ENCODE peak calls at places on chromosome 18, in eight cellular contexts. H, V, M, P, X, J, S and I are unnamed samples.

GRCh38 chr18:28469946-28470345 is 293.0 kb upstream of the CDH2 start:
- DNase-seq in H (no peak), V (no peak), M (no peak), P (no peak), X (no peak), J (peak), S (no peak), I (no peak)

GRCh38 chr18:46868171-46868921 is 49.0 kb downstream of the PIAS2 start:
- DNase-seq in H (no peak), V (no peak), M (no peak), P (no peak), X (no peak), J (no peak), S (no peak), I (no peak)

GRCh38 chr18:79577451-79578395 is 101.9 kb upstream of the CTDP1 start:
- DNase-seq in H (peak), V (no peak), M (peak), P (no peak), X (peak), J (no peak), S (no peak), I (no peak)

GRCh38 chr18:31057031-31057430 is 14.5 kb upstream of the DSC3 start:
- DNase-seq in H (no peak), V (no peak), M (no peak), P (no peak), X (no peak), J (no peak), S (peak), I (no peak)

GRCh38 chr18:3875376-3875775 is 425.4 kb downstream of the TGIF1 start:
- DNase-seq in H (no peak), V (no peak), M (no peak), P (no peak), X (no peak), J (no peak), S (no peak), I (no peak)

GRCh38 chr18:25658476-25658875 is 306.5 kb upstream of the ZNF521 start:
- DNase-seq in H (no peak), V (no peak), M (no peak), P (no peak), X (no peak), J (no peak), S (no peak), I (no peak)

GRCh38 chr18:24659837-24660720 is 199.6 kb downstream of the HRH4 start:
- DNase-seq in H (no peak), V (no peak), M (no peak), P (peak), X (peak), J (peak), S (peak), I (no peak)

GRCh38 chr18:47418746-47419145 is 167.3 kb upstream of the SKOR2 start:
- DNase-seq in H (no peak), V (no peak), M (no peak), P (no peak), X (no peak), J (no peak), S (no peak), I (peak)

GRCh38 chr18:57141208-57142129 is 5.4 kb upstream of the BOD1L2 start:
- DNase-seq in H (peak), V (peak), M (peak), P (no peak), X (no peak), J (no peak), S (no peak), I (no peak)

GRCh38 chr18:76348267-76349066 is 146.6 kb downstream of the ZNF516 start:
- DNase-seq in H (no peak), V (peak), M (no peak), P (no peak), X (no peak), J (no peak), S (no peak), I (no peak)
- H3K4me3 ChIP-seq in H (no peak), V (peak), M (no peak), P (no peak), X (peak), J (no peak), S (no peak), I (no peak)

GRCh38 chr18:7174359-7175107 is 56.4 kb upstream of the LRRC30 start:
- DNase-seq in H (peak), V (no peak), M (no peak), P (no peak), X (no peak), J (no peak), S (no peak), I (no peak)
- TF ChIP-seq CTCF in H (peak), V (no peak), M (no peak), P (no peak), X (peak), J (no peak), S (no peak), I (peak)

GRCh38 chr18:1094408-1094807 is 189.7 kb downstream of the ADCYAP1 start:
- DNase-seq in H (no peak), V (no peak), M (no peak), P (no peak), X (no peak), J (no peak), S (no peak), I (no peak)

GRCh38 chr18:1092228-1092627 is 187.6 kb downstream of the ADCYAP1 start:
- DNase-seq in H (no peak), V (no peak), M (peak), P (peak), X (no peak), J (no peak), S (no peak), I (no peak)

DNA sequence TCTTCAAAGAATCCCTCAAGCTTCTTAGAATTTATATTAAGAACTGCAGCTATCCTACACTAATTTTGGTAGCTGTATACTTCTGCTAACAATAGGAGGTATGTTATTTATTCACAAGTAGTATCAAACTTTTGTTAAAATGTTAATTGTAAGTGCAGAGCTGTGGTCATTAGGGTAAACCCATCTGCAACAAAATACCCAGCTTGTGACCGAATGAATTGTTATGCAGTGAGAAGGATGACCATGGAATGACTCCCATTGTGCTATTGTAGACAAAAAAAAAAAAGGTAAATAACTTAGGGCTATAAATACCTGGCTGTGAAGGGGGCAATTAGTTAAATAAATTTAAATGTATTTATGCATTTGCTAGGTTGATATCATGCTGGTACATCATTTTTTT is 186.1 kb downstream of the ADCYAP1 start:
- DNase-seq in H (no peak), V (no peak), M (no peak), P (no peak), X (no peak), J (no peak), S (no peak), I (no peak)
- H3K4me3 ChIP-seq in H (no peak), V (no peak), M (no peak), P (no peak), X (no peak), J (no peak), S (no peak), I (no peak)

GRCh38 chr18:54329787-54330186 is 27.9 kb downstream of the STARD6 start:
- DNase-seq in H (no peak), V (no peak), M (no peak), P (no peak), X (no peak), J (no peak), S (no peak), I (no peak)

GRCh38 chr18:54327818-54328217 is 29.8 kb downstream of the STARD6 start:
- DNase-seq in H (no peak), V (no peak), M (no peak), P (no peak), X (no peak), J (no peak), S (no peak), I (no peak)

GRCh38 chr18:54335638-54336173 is 22.0 kb downstream of the STARD6 start:
- DNase-seq in H (no peak), V (no peak), M (no peak), P (no peak), X (no peak), J (no peak), S (no peak), I (no peak)

DNA sequence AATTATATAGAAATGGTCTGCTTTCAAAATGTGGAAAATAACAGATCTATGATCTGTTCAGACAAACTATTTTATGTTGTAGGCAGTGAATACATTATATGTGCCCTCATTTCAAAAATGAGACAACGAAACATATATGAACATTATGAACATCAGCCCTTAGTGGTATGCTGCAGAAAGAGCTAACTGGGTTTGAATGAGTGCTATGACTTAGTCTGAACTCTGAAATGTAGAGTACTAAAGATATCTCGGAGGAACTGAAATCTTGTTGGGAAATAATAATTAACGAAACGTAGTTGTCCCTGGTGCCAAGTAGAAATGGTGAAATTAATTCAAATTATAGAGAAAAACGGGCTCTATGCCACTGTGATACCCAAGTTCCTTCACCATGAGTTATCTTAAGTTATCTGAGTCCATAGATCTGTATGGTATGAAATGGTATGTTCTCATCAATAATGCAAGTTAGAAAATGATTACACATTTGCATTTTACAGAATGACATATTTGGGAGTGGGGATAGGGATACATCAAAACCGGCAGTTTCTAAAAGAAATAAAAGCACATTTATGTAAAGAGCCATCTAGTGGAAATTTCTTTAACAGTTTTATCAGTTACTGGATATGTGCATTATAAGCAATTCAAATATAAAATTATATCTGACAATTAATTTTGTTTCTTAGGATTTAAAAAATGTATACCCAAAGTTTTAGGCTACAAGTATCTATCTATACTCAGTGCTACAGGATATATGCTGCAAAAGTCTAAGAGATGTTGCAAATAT is 26.7 kb downstream of the STARD6 start:
- DNase-seq in H (no peak), V (no peak), M (no peak), P (no peak), X (no peak), J (no peak), S (no peak), I (no peak)
- TF ChIP-seq CTCF in H (no peak), V (no peak), M (no peak), P (peak), X (no peak), J (no peak), S (no peak), I (peak)

GRCh38 chr18:32772580-32773186 is at the start of gene KLHL14:
- DNase-seq in H (no peak), V (no peak), M (no peak), P (no peak), X (no peak), J (no peak), S (no peak), I (no peak)
- H3K4me3 ChIP-seq in H (peak), V (peak), M (no peak), P (no peak), X (peak), J (no peak), S (no peak), I (no peak)

GRCh38 chr18:41875094-41875780 is 79.8 kb upstream of the PIK3C3 start:
- DNase-seq in H (no peak), V (no peak), M (no peak), P (no peak), X (no peak), J (no peak), S (peak), I (no peak)
- TF ChIP-seq CTCF in H (no peak), V (no peak), M (no peak), P (no peak), X (no peak), J (no peak), S (no peak), I (no peak)

GRCh38 chr18:5285326-5285725 is 10.2 kb downstream of the ZBTB14 start:
- DNase-seq in H (no peak), V (no peak), M (peak), P (no peak), X (no peak), J (no peak), S (no peak), I (no peak)
- H3K4me3 ChIP-seq in H (no peak), V (no peak), M (no peak), P (no peak), X (no peak), J (no peak), S (no peak), I (no peak)

GRCh38 chr18:62249478-62250097 is 62.5 kb downstream of the RELCH start:
- DNase-seq in H (peak), V (peak), M (peak), P (peak), X (peak), J (peak), S (peak), I (peak)
- TF ChIP-seq CTCF in H (peak), V (peak), M (peak), P (peak), X (peak), J (peak), S (peak), I (peak)

DNA sequence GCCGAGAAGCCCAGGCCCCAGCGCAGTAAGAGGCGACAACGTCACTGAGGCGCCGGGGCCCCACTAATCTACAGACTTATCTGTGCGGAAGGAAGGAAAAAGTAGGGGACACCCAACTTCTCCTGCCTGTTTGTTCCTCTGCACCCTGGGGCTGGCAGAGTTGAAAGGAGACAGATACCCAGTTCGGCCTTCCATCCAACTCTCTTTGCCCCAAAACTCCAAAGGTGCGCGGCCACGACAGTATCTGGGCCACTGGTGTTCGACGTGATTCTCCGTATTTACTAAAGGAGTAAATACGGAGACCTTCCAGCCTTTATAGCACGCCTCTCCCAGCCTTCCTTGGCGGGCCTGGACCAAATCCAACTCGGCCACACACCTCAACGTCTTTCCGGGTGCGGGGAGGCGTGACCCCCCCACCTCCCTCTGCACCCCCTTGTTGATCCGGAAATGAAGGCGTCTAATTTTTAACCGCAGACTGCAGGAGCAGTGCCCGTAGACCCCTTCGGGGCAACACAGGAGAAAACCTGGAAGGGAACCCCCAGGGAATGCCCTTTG is 1.6 kb downstream of the SMAD7 start:
- DNase-seq in H (peak), V (peak), M (no peak), P (peak), X (no peak), J (peak), S (no peak), I (no peak)
- H3K4me3 ChIP-seq in H (peak), V (peak), M (peak), P (peak), X (peak), J (peak), S (peak), I (peak)